ENCODE peak calls at places on chromosomes 3 and 15, in seven cellular contexts. One of them, this sample, is unnamed.

GRCh38 chr3:152466784-152467183 is 198.1 kb downstream of the MBNL1 start:
- DNase-seq in breast epithelium: no peak
- DNase-seq in HCT116: no peak
- DNase-seq in PC-9: peak; percentile 42
- DNase-seq in HepG2: peak; percentile 51
- DNase-seq in uterus: no peak
- DNase-seq in GM23248: peak; percentile 83
- DNase-seq in this sample: no peak

GRCh38 chr3:65562444-65562843 is 476.3 kb downstream of the MAGI1 start:
- DNase-seq in breast epithelium: no peak
- DNase-seq in PC-9: no peak
- DNase-seq in GM23248: no peak
- DNase-seq in HCT116: no peak
- DNase-seq in uterus: no peak
- DNase-seq in HepG2: no peak
- DNase-seq in this sample: no peak

GRCh38 chr15:34582461-34583357 is 742 bp downstream of the GOLGA8B start:
- DNase-seq in GM23248: peak; percentile 54
- DNase-seq in uterus: peak; percentile 22
- DNase-seq in HCT116: peak; percentile 2
- DNase-seq in PC-9: no peak
- DNase-seq in HepG2: no peak
- DNase-seq in breast epithelium: no peak
- DNase-seq in this sample: peak; percentile 39

GRCh38 chr3:29065211-29065785 is 215.6 kb upstream of the RBMS3 start:
- DNase-seq in breast epithelium: peak; percentile 53
- DNase-seq in uterus: peak; percentile 41
- DNase-seq in HCT116: no peak
- DNase-seq in HepG2: no peak
- DNase-seq in GM23248: peak; percentile 98
- DNase-seq in PC-9: peak; percentile 52
- DNase-seq in this sample: no peak

GRCh38 chr3:128277378-128278049 is 124.2 kb downstream of the EEFSEC start:
- DNase-seq in uterus: no peak
- DNase-seq in HCT116: no peak
- DNase-seq in HepG2: no peak
- DNase-seq in breast epithelium: no peak
- DNase-seq in PC-9: no peak
- DNase-seq in GM23248: no peak
- DNase-seq in this sample: no peak

GRCh38 chr3:162034368-162034767 is 537.8 kb downstream of the OTOL1 start:
- DNase-seq in uterus: no peak
- DNase-seq in PC-9: no peak
- DNase-seq in GM23248: peak; percentile 61
- DNase-seq in HepG2: no peak
- DNase-seq in HCT116: no peak
- DNase-seq in breast epithelium: no peak
- DNase-seq in this sample: no peak

GRCh38 chr15:28885630-28886430 is at the start of gene APBA2:
- DNase-seq in breast epithelium: no peak
- DNase-seq in PC-9: no peak
- DNase-seq in uterus: no peak
- DNase-seq in HCT116: no peak
- DNase-seq in HepG2: no peak
- DNase-seq in GM23248: peak; percentile 52
- DNase-seq in this sample: peak; percentile 88

GRCh38 chr15:37880009-37880834 is 54.2 kb upstream of the TMCO5A start:
- DNase-seq in breast epithelium: no peak
- DNase-seq in HCT116: peak; percentile 38
- DNase-seq in GM23248: peak; percentile 67
- DNase-seq in HepG2: peak; percentile 7
- DNase-seq in uterus: no peak
- DNase-seq in PC-9: no peak
- DNase-seq in this sample: no peak

GRCh38 chr3:37590328-37591079 is 271.2 kb upstream of the CTDSPL start:
- DNase-seq in HCT116: no peak
- DNase-seq in breast epithelium: no peak
- DNase-seq in GM23248: peak; percentile 17
- DNase-seq in PC-9: no peak
- DNase-seq in uterus: peak; percentile 30
- DNase-seq in HepG2: no peak
- DNase-seq in this sample: no peak

GRCh38 chr3:84946240-84946639 is 12.5 kb upstream of the CADM2 start:
- DNase-seq in PC-9: no peak
- DNase-seq in GM23248: no peak
- DNase-seq in uterus: no peak
- DNase-seq in breast epithelium: no peak
- DNase-seq in HepG2: no peak
- DNase-seq in HCT116: no peak
- DNase-seq in this sample: no peak

GRCh38 chr3:58999134-58999778 is 50.6 kb downstream of the CFAP20DC start:
- DNase-seq in uterus: no peak
- DNase-seq in PC-9: no peak
- DNase-seq in GM23248: peak; percentile 64
- DNase-seq in HCT116: no peak
- DNase-seq in breast epithelium: no peak
- DNase-seq in HepG2: no peak
- DNase-seq in this sample: no peak

GRCh38 chr3:30112904-30113484 is 493.4 kb upstream of the TGFBR2 start:
- DNase-seq in GM23248: peak; percentile 70
- DNase-seq in breast epithelium: no peak
- DNase-seq in HepG2: peak; percentile 58
- DNase-seq in PC-9: no peak
- DNase-seq in HCT116: peak; percentile 23
- DNase-seq in uterus: no peak
- DNase-seq in this sample: no peak

GRCh38 chr3:47152578-47152977 is 11.3 kb downstream of the SETD2 start:
- DNase-seq in GM23248: no peak
- DNase-seq in HepG2: no peak
- DNase-seq in uterus: no peak
- DNase-seq in HCT116: no peak
- DNase-seq in PC-9: no peak
- DNase-seq in breast epithelium: no peak
- DNase-seq in this sample: no peak

GRCh38 chr3:59271971-59272370 is 222.1 kb upstream of the CFAP20DC start:
- DNase-seq in GM23248: no peak
- DNase-seq in uterus: no peak
- DNase-seq in HepG2: no peak
- DNase-seq in PC-9: no peak
- DNase-seq in breast epithelium: no peak
- DNase-seq in HCT116: no peak
- DNase-seq in this sample: no peak

GRCh38 chr3:148866261-148866660 is 1.2 kb downstream of the CPA3 start:
- DNase-seq in breast epithelium: no peak
- DNase-seq in HepG2: no peak
- DNase-seq in HCT116: no peak
- DNase-seq in uterus: no peak
- DNase-seq in PC-9: no peak
- DNase-seq in GM23248: peak; percentile 20
- DNase-seq in this sample: no peak

GRCh38 chr3:54954516-54954915 is 26.7 kb upstream of the LRTM1 start:
- DNase-seq in HepG2: no peak
- DNase-seq in breast epithelium: no peak
- DNase-seq in uterus: no peak
- DNase-seq in HCT116: no peak
- DNase-seq in GM23248: peak; percentile 34
- DNase-seq in PC-9: peak; percentile 39
- DNase-seq in this sample: no peak

GRCh38 chr15:84795186-84795585 is 22.0 kb upstream of the ALPK3 start:
- DNase-seq in GM23248: peak; percentile 22
- DNase-seq in HCT116: no peak
- DNase-seq in breast epithelium: no peak
- DNase-seq in PC-9: no peak
- DNase-seq in HepG2: no peak
- DNase-seq in uterus: no peak
- DNase-seq in this sample: no peak
- H3K36me3 ChIP-seq in GM23248: peaks cover 34% of the 10 kb centered on the region
- H3K36me3 ChIP-seq in HCT116: peaks cover 17% of the 10 kb centered on the region
- H3K36me3 ChIP-seq in breast epithelium: peaks cover 3% of the 10 kb centered on the region
- H3K36me3 ChIP-seq in PC-9: peaks cover 22% of the 10 kb centered on the region
- H3K36me3 ChIP-seq in HepG2: peaks cover 28% of the 10 kb centered on the region
- H3K36me3 ChIP-seq in uterus: no peaks in the 10 kb centered on the region
- H3K36me3 ChIP-seq in this sample: peaks cover 30% of the 10 kb centered on the region

GRCh38 chr3:98986073-98986472 is 84.6 kb upstream of the DCBLD2 start:
- DNase-seq in uterus: no peak
- DNase-seq in HCT116: peak; percentile 40
- DNase-seq in PC-9: peak; percentile 72
- DNase-seq in GM23248: peak; percentile 78
- DNase-seq in HepG2: peak; percentile 68
- DNase-seq in breast epithelium: no peak
- DNase-seq in this sample: no peak
- H3K27ac ChIP-seq in uterus: no peak overlapping the region
- H3K27ac ChIP-seq in HCT116: peak overlapping the region; percentile 88
- H3K27ac ChIP-seq in PC-9: no peak overlapping the region
- H3K27ac ChIP-seq in GM23248: peak overlapping the region; percentile 27
- H3K27ac ChIP-seq in HepG2: no peak overlapping the region
- H3K27ac ChIP-seq in breast epithelium: peak overlapping the region; percentile 13
- H3K27ac ChIP-seq in this sample: no peak overlapping the region

GRCh38 chr3:14451844-14452533 is 49.6 kb downstream of the SLC6A6 start:
- DNase-seq in GM23248: peak; percentile 96
- DNase-seq in HepG2: peak; percentile 76
- DNase-seq in breast epithelium: no peak
- DNase-seq in PC-9: peak; percentile 57
- DNase-seq in HCT116: no peak
- DNase-seq in uterus: peak; percentile 76
- DNase-seq in this sample: peak; percentile 68

GRCh38 chr3:14450922-14451606 is 48.7 kb downstream of the SLC6A6 start:
- DNase-seq in uterus: no peak
- DNase-seq in HCT116: no peak
- DNase-seq in GM23248: no peak
- DNase-seq in HepG2: no peak
- DNase-seq in PC-9: no peak
- DNase-seq in breast epithelium: no peak
- DNase-seq in this sample: no peak

GRCh38 chr3:14453368-14453710 is 50.9 kb downstream of the SLC6A6 start:
- DNase-seq in PC-9: no peak
- DNase-seq in breast epithelium: no peak
- DNase-seq in HCT116: no peak
- DNase-seq in GM23248: no peak
- DNase-seq in uterus: no peak
- DNase-seq in HepG2: no peak
- DNase-seq in this sample: no peak

GRCh38 chr3:14453841-14454630 is 51.6 kb downstream of the SLC6A6 start:
- DNase-seq in HepG2: no peak
- DNase-seq in breast epithelium: no peak
- DNase-seq in uterus: no peak
- DNase-seq in HCT116: no peak
- DNase-seq in PC-9: no peak
- DNase-seq in GM23248: no peak
- DNase-seq in this sample: no peak

GRCh38 chr3:14452676-14453367 is 50.4 kb downstream of the SLC6A6 start:
- DNase-seq in PC-9: peak; percentile 85
- DNase-seq in GM23248: peak; percentile 96
- DNase-seq in uterus: peak; percentile 96
- DNase-seq in HepG2: no peak
- DNase-seq in breast epithelium: peak; percentile 85
- DNase-seq in HCT116: peak; percentile 73
- DNase-seq in this sample: peak; percentile 82
- H3K36me3 ChIP-seq in PC-9: peaks cover 49% of the 10 kb centered on the region
- H3K36me3 ChIP-seq in GM23248: peaks cover 3% of the 10 kb centered on the region
- H3K36me3 ChIP-seq in uterus: no peaks in the 10 kb centered on the region
- H3K36me3 ChIP-seq in HepG2: peaks cover 16% of the 10 kb centered on the region
- H3K36me3 ChIP-seq in breast epithelium: no peaks in the 10 kb centered on the region
- H3K36me3 ChIP-seq in HCT116: peaks cover 6% of the 10 kb centered on the region
- H3K36me3 ChIP-seq in this sample: peaks cover 14% of the 10 kb centered on the region

DNA sequence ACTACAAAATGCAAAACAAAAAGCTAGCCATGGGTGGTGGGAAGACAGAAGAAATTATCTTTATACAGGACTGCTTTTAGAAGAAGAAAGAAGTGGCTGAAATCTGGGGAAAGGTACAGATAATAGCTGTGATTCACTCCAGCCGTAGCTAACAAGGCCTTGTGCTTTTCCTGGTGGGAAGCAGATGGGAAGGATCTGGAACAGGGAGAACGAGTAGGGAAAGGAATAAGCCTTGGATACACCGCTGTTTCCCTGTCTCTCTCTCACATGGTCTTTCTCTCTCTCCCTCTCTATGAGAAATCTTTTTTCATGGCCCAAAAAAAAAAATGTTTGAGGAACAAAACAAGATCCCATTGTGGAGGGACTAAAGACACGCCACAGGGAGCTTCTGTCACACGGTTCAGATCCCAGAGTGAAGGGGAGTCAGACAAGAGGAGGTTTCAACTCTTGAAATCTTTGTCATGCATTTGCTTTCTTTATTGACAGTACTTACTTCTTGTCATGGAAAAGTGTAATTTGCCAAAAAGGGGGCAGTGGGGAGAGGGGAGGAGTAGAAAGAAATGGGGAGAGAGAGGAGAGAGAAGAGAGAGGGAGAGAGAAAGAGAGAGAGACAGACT is 225.3 kb downstream of the RORA start:
- DNase-seq in GM23248: no peak
- DNase-seq in breast epithelium: no peak
- DNase-seq in HCT116: no peak
- DNase-seq in HepG2: no peak
- DNase-seq in PC-9: no peak
- DNase-seq in uterus: no peak
- DNase-seq in this sample: no peak
- H3K27ac ChIP-seq in GM23248: no peak overlapping the region
- H3K27ac ChIP-seq in breast epithelium: no peak overlapping the region
- H3K27ac ChIP-seq in HCT116: no peak overlapping the region
- H3K27ac ChIP-seq in HepG2: no peak overlapping the region
- H3K27ac ChIP-seq in PC-9: no peak overlapping the region
- H3K27ac ChIP-seq in uterus: no peak overlapping the region
- H3K27ac ChIP-seq in this sample: no peak overlapping the region

DNA sequence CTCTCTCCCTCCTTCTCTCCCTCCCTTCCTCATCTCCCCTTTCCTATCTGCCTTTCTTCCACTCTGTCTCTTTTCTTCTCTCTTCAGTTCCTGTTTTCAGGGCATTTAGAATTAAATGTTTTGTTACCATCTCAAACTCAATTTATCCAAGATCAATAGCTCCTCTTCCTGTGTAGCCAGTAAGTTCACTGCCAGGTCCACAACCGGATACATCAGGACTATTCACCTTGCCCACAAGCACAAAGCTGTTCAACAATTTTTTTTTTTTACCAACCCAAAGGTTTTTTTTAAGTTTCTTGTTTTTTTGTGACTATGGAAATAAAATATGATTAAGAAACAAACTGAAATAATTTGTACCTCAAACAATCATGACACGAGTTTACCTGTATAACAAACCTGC is 26.1 kb downstream of the FBN1 start:
- DNase-seq in HepG2: no peak
- DNase-seq in PC-9: no peak
- DNase-seq in uterus: no peak
- DNase-seq in GM23248: no peak
- DNase-seq in HCT116: no peak
- DNase-seq in breast epithelium: no peak
- DNase-seq in this sample: no peak
- H3K36me3 ChIP-seq in HepG2: no peaks in the 10 kb centered on the region
- H3K36me3 ChIP-seq in PC-9: no peaks in the 10 kb centered on the region
- H3K36me3 ChIP-seq in uterus: no peaks in the 10 kb centered on the region
- H3K36me3 ChIP-seq in GM23248: peaks cover 26% of the 10 kb centered on the region
- H3K36me3 ChIP-seq in HCT116: no peaks in the 10 kb centered on the region
- H3K36me3 ChIP-seq in breast epithelium: no peaks in the 10 kb centered on the region
- H3K36me3 ChIP-seq in this sample: no peaks in the 10 kb centered on the region

GRCh38 chr15:59879506-59879905 is 124.6 kb upstream of the FOXB1 start:
- DNase-seq in HCT116: no peak
- DNase-seq in HepG2: no peak
- DNase-seq in uterus: no peak
- DNase-seq in PC-9: no peak
- DNase-seq in GM23248: peak; percentile 81
- DNase-seq in breast epithelium: no peak
- DNase-seq in this sample: no peak
- H3K27ac ChIP-seq in HCT116: no peak overlapping the region
- H3K27ac ChIP-seq in HepG2: no peak overlapping the region
- H3K27ac ChIP-seq in uterus: no peak overlapping the region
- H3K27ac ChIP-seq in PC-9: no peak overlapping the region
- H3K27ac ChIP-seq in GM23248: peak overlapping the region; percentile 13
- H3K27ac ChIP-seq in breast epithelium: no peak overlapping the region
- H3K27ac ChIP-seq in this sample: no peak overlapping the region

GRCh38 chr3:56202997-56203396 is 265.3 kb downstream of the ERC2 start:
- DNase-seq in HepG2: no peak
- DNase-seq in PC-9: no peak
- DNase-seq in GM23248: no peak
- DNase-seq in breast epithelium: no peak
- DNase-seq in HCT116: no peak
- DNase-seq in uterus: no peak
- DNase-seq in this sample: no peak
- H3K36me3 ChIP-seq in HepG2: no peaks in the 10 kb centered on the region
- H3K36me3 ChIP-seq in PC-9: no peaks in the 10 kb centered on the region
- H3K36me3 ChIP-seq in GM23248: no peaks in the 10 kb centered on the region
- H3K36me3 ChIP-seq in breast epithelium: no peaks in the 10 kb centered on the region
- H3K36me3 ChIP-seq in HCT116: no peaks in the 10 kb centered on the region
- H3K36me3 ChIP-seq in uterus: no peaks in the 10 kb centered on the region
- H3K36me3 ChIP-seq in this sample: no peaks in the 10 kb centered on the region